ENCODE peak calls at places on chromosome 18, in four cellular contexts. One of them, this sample, is unnamed.

GRCh38 chr18:76459312-76459686 is 35.7 kb downstream of the ZNF516 start:
- DNase-seq in fibroblast of pulmonary artery: no peak
- DNase-seq in IMR-90: no peak
- DNase-seq in H9: no peak
- DNase-seq in this sample: no peak

GRCh38 chr18:32289480-32290075 is 99.7 kb downstream of the MEP1B start:
- DNase-seq in fibroblast of pulmonary artery: peak
- DNase-seq in IMR-90: peak
- DNase-seq in H9: peak
- DNase-seq in this sample: peak

GRCh38 chr18:22348521-22349316 is 69.0 kb downstream of the CTAGE1 start:
- DNase-seq in fibroblast of pulmonary artery: peak
- DNase-seq in IMR-90: peak
- DNase-seq in H9: peak
- DNase-seq in this sample: peak

GRCh38 chr18:76390452-76391035 is 104.5 kb downstream of the ZNF516 start:
- DNase-seq in fibroblast of pulmonary artery: no peak
- DNase-seq in IMR-90: no peak
- DNase-seq in H9: no peak
- DNase-seq in this sample: peak

GRCh38 chr18:40832362-40832761 is 1122.7 kb upstream of the PIK3C3 start:
- DNase-seq in fibroblast of pulmonary artery: peak
- DNase-seq in IMR-90: no peak
- DNase-seq in H9: no peak
- DNase-seq in this sample: no peak

GRCh38 chr18:56576826-56577573 is 61.4 kb downstream of the TXNL1 start:
- DNase-seq in fibroblast of pulmonary artery: peak
- DNase-seq in IMR-90: peak
- DNase-seq in H9: no peak
- DNase-seq in this sample: no peak

GRCh38 chr18:28411806-28412205 is 234.9 kb upstream of the CDH2 start:
- DNase-seq in fibroblast of pulmonary artery: peak
- DNase-seq in IMR-90: no peak
- DNase-seq in H9: no peak
- DNase-seq in this sample: no peak

GRCh38 chr18:76518073-76518472 is 23.0 kb upstream of the ZNF516 start:
- DNase-seq in fibroblast of pulmonary artery: no peak
- DNase-seq in IMR-90: peak
- DNase-seq in H9: no peak
- DNase-seq in this sample: no peak

GRCh38 chr18:63185979-63186378 is 133.6 kb downstream of the BCL2 start:
- DNase-seq in fibroblast of pulmonary artery: no peak
- DNase-seq in IMR-90: peak
- DNase-seq in H9: no peak
- DNase-seq in this sample: no peak

GRCh38 chr18:58807766-58808165 is 56.9 kb upstream of the ZNF532 start:
- DNase-seq in fibroblast of pulmonary artery: no peak
- DNase-seq in IMR-90: no peak
- DNase-seq in H9: no peak
- DNase-seq in this sample: peak

GRCh38 chr18:47745227-47745626 is 185.2 kb downstream of the SMAD2 start:
- DNase-seq in fibroblast of pulmonary artery: no peak
- DNase-seq in IMR-90: no peak
- DNase-seq in H9: no peak
- DNase-seq in this sample: no peak

GRCh38 chr18:24021505-24021904 is 7.0 kb downstream of the TTC39C start:
- DNase-seq in fibroblast of pulmonary artery: no peak
- DNase-seq in IMR-90: no peak
- DNase-seq in H9: no peak
- DNase-seq in this sample: no peak

GRCh38 chr18:7950380-7951143 is 383.4 kb downstream of the PTPRM start:
- DNase-seq in fibroblast of pulmonary artery: peak
- DNase-seq in IMR-90: peak
- DNase-seq in H9: no peak
- DNase-seq in this sample: no peak

GRCh38 chr18:80154293-80154692 is 45.2 kb downstream of the ADNP2 start:
- DNase-seq in fibroblast of pulmonary artery: peak
- DNase-seq in IMR-90: peak
- DNase-seq in H9: peak
- DNase-seq in this sample: no peak

GRCh38 chr18:55555628-55556027 is 32.4 kb downstream of the TCF4 start:
- DNase-seq in fibroblast of pulmonary artery: no peak
- DNase-seq in IMR-90: no peak
- DNase-seq in H9: no peak
- DNase-seq in this sample: no peak

GRCh38 chr18:32548688-32549087 is 78.0 kb upstream of the GAREM1 start:
- DNase-seq in fibroblast of pulmonary artery: no peak
- DNase-seq in IMR-90: no peak
- DNase-seq in H9: peak
- DNase-seq in this sample: no peak

GRCh38 chr18:27838230-27838629 is 338.7 kb downstream of the CDH2 start:
- DNase-seq in fibroblast of pulmonary artery: no peak
- DNase-seq in IMR-90: no peak
- DNase-seq in H9: no peak
- DNase-seq in this sample: no peak

GRCh38 chr18:76274470-76275289 is 220.4 kb downstream of the ZNF516 start:
- DNase-seq in fibroblast of pulmonary artery: no peak
- DNase-seq in IMR-90: no peak
- DNase-seq in H9: peak
- DNase-seq in this sample: no peak

GRCh38 chr18:42574871-42575270 is 540.6 kb downstream of the RIT2 start:
- DNase-seq in fibroblast of pulmonary artery: no peak
- DNase-seq in IMR-90: no peak
- DNase-seq in H9: no peak
- DNase-seq in this sample: no peak

GRCh38 chr18:77096936-77097886 is 35.4 kb downstream of the MBP start:
- DNase-seq in fibroblast of pulmonary artery: no peak
- DNase-seq in IMR-90: no peak
- DNase-seq in H9: peak
- DNase-seq in this sample: no peak

DNA sequence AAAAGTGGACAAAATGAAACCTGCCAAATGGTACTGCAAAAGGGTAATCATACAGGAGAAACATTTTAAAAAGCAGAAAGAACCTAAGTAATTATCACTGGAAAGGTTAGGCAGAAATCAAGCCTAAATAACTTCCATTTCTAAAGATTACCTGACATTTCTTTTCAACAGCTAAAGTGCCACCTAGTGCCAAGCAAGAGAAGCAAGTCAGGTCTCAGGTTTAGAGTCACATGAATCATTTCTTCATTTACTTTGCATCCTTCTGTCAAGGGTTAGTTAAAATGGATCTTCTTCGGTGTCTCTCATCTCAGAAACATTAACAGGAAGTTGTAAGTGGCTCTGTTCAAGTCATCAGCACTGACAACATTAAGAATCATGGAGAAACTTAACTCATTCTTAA is 90.3 kb downstream of the AKAIN1 start:
- DNase-seq in fibroblast of pulmonary artery: no peak
- DNase-seq in IMR-90: no peak
- DNase-seq in H9: no peak
- DNase-seq in this sample: no peak
- TF ChIP-seq CTCF in fibroblast of pulmonary artery: no peak
- TF ChIP-seq CTCF in IMR-90: no peak
- TF ChIP-seq CTCF in H9: peak
- TF ChIP-seq CTCF in this sample: no peak

GRCh38 chr18:2134364-2134763 is 436.9 kb downstream of the METTL4 start:
- DNase-seq in fibroblast of pulmonary artery: no peak
- DNase-seq in IMR-90: no peak
- DNase-seq in H9: no peak
- DNase-seq in this sample: no peak
- TF ChIP-seq CTCF in fibroblast of pulmonary artery: peak
- TF ChIP-seq CTCF in IMR-90: no peak
- TF ChIP-seq CTCF in H9: no peak
- TF ChIP-seq CTCF in this sample: no peak

DNA sequence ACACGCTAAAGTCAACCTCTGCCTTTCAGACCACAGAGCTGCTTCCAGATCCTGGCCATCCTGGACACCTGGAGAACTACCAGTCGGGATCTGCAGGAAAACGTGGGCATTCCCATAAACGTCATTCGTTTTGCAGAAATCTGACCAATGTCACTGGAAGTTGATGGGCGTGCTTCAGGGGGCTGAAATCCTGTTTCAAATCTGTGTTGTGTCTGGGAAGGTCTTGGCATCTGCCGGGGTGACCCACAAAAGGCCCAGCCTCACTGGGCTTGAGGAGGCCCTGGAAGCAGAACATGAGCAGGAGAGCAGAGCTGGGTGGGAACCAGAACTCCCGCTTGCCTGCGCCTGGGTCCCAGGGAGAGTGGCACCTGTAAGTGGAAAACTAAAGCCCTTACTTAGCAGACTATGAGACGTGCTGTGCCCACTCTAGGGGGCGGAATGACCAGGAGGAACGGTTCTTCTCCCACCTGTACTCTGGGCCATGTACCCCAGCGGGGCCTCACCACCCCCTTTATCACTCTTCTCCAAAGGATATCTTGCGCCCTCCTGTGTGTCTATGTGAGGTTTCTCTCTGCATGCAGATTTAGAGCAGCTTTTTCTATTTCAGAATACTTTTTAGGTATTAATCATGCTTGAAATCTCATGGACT is 200.9 kb downstream of the FAM210A start:
- DNase-seq in fibroblast of pulmonary artery: no peak
- DNase-seq in IMR-90: no peak
- DNase-seq in H9: peak
- DNase-seq in this sample: no peak
- TF ChIP-seq CTCF in fibroblast of pulmonary artery: no peak
- TF ChIP-seq CTCF in IMR-90: no peak
- TF ChIP-seq CTCF in H9: peak
- TF ChIP-seq CTCF in this sample: no peak

GRCh38 chr18:1371724-1372123 is 467.1 kb downstream of the ADCYAP1 start:
- DNase-seq in fibroblast of pulmonary artery: no peak
- DNase-seq in IMR-90: no peak
- DNase-seq in H9: no peak
- DNase-seq in this sample: no peak
- TF ChIP-seq CTCF in fibroblast of pulmonary artery: no peak
- TF ChIP-seq CTCF in IMR-90: no peak
- TF ChIP-seq CTCF in H9: no peak
- TF ChIP-seq CTCF in this sample: no peak